ENCODE peak calls at places on chromosomes 12 and 14, in ten cellular contexts. O, F, X, Z, V, W, L, G, A and K are unnamed samples.

GRCh38 chr12:120342156-120342555 is 14.6 kb upstream of the PLA2G1B start:
- DNase-seq in O (no peak), F (no peak), X (no peak), Z (no peak), V (no peak), W (no peak), L (no peak), G (no peak), A (no peak), K (no peak)

GRCh38 chr12:95605087-95605486 is 53.8 kb upstream of the USP44 start:
- DNase-seq in O (no peak), F (no peak), X (no peak), Z (no peak), V (no peak), W (no peak), L (peak; percentile 43), G (no peak), A (peak; percentile 55), K (no peak)

GRCh38 chr12:27866382-27867101 is 86.5 kb upstream of the MANSC4 start:
- DNase-seq in O (no peak), F (no peak), X (no peak), Z (no peak), V (no peak), W (no peak), L (peak; percentile 62), G (no peak), A (peak; percentile 28), K (no peak)

GRCh38 chr14:67710209-67710608 is 8.5 kb downstream of the RDH12 start:
- DNase-seq in O (no peak), F (no peak), X (no peak), Z (peak; percentile 9), V (no peak), W (no peak), L (no peak), G (no peak), A (no peak), K (no peak)

GRCh38 chr12:114682101-114682919 is 1.7 kb downstream of the TBX3 start:
- DNase-seq in O (no peak), F (no peak), X (no peak), Z (no peak), V (no peak), W (no peak), L (no peak), G (no peak), A (no peak), K (no peak)

GRCh38 chr14:69957986-69958385 is 78.8 kb downstream of the SMOC1 start:
- DNase-seq in O (no peak), F (no peak), X (no peak), Z (no peak), V (no peak), W (no peak), L (no peak), G (no peak), A (no peak), K (no peak)

GRCh38 chr12:47832263-47832933 is 12.7 kb upstream of the HDAC7 start:
- DNase-seq in O (peak; percentile 67), F (no peak), X (no peak), Z (no peak), V (peak; percentile 80), W (no peak), L (no peak), G (no peak), A (no peak), K (no peak)

GRCh38 chr12:16347391-16348298 is at the start of gene MGST1:
- DNase-seq in O (peak; percentile 21), F (no peak), X (no peak), Z (peak; percentile 24), V (no peak), W (peak; percentile 76), L (peak; percentile 70), G (no peak), A (peak; percentile 70), K (no peak)

GRCh38 chr14:101980700-101981099 is 16.3 kb downstream of the DYNC1H1 start:
- DNase-seq in O (no peak), F (peak; percentile 27), X (no peak), Z (peak; percentile 82), V (peak; percentile 27), W (peak; percentile 69), L (peak; percentile 100), G (no peak), A (peak; percentile 97), K (no peak)

GRCh38 chr12:113467514-113468364 is 3.9 kb downstream of the LHX5 start:
- DNase-seq in O (peak; percentile 49), F (no peak), X (no peak), Z (no peak), V (no peak), W (no peak), L (no peak), G (no peak), A (no peak), K (no peak)

GRCh38 chr14:73754911-73755360 is 40.8 kb upstream of the PNMA1 start:
- DNase-seq in O (peak; percentile 17), F (peak; percentile 29), X (no peak), Z (no peak), V (no peak), W (peak; percentile 52), L (peak; percentile 55), G (no peak), A (peak; percentile 51), K (no peak)

GRCh38 chr12:52059582-52060497 is 8.6 kb downstream of the NR4A1 start:
- DNase-seq in O (no peak), F (no peak), X (no peak), Z (no peak), V (no peak), W (no peak), L (no peak), G (no peak), A (peak; percentile 35), K (no peak)

GRCh38 chr12:70849265-70849960 is 71.1 kb downstream of the PTPRR start:
- DNase-seq in O (no peak), F (no peak), X (no peak), Z (peak; percentile 2), V (no peak), W (no peak), L (peak; percentile 22), G (no peak), A (peak; percentile 32), K (no peak)

GRCh38 chr14:70897475-70897874 is 9.8 kb upstream of the PCNX1 start:
- DNase-seq in O (no peak), F (no peak), X (no peak), Z (no peak), V (no peak), W (no peak), L (peak; percentile 87), G (no peak), A (peak; percentile 57), K (no peak)